ENCODE peak calls at places on chromosomes 2 and 18, in ten cellular contexts. A is T follicular helper cell; J is NCI-H748 treated with DMSO at 0.1 percent for 48 hours; D is left lobe of liver; I is stimulated activated CD4-positive, alpha-beta T cell treated with anti-CD3 and anti-CD28 coated beads, Interleukin-1b, Interleukin-23, amount 100 ng/mL, for 1 hour; S is ELR; F is activated naive CD4-positive, alpha-beta T cell treated with Interleukin-2 at 50 U/mL for 16 hours; Q is epithelial cell of esophagus; W is HEK293T; U is stimulated activated naive B cell treated with anti-CD40 and anti-IgM and Interleukin-4, amounts not matched to agents 10 μg/mL and 1 μg/mL and 100 μg/mL, for 72 hours. M is an unnamed sample.

GRCh38 chr2:221818569-221818968 is 246.5 kb upstream of the EPHA4 start:
- DNase-seq in A (no peak), J (peak; percentile 72), D (no peak), I (no peak), S (no peak), F (no peak), Q (peak; percentile 23), W (no peak), U (no peak), M (no peak)

GRCh38 chr2:1784087-1784486 is 39.8 kb upstream of the PXDN start:
- DNase-seq in A (no peak), J (no peak), D (no peak), I (no peak), S (no peak), F (no peak), Q (no peak), W (no peak), U (no peak), M (no peak)

GRCh38 chr2:218387369-218388194 is 5.5 kb downstream of the SLC11A1 start:
- DNase-seq in A (no peak), J (peak; percentile 80), D (no peak), I (no peak), S (peak; percentile 43), F (no peak), Q (peak; percentile 84), W (peak; percentile 70), U (no peak), M (peak; percentile 81)

GRCh38 chr18:59150236-59150635 is 10.6 kb downstream of the SEC11C start:
- DNase-seq in A (no peak), J (no peak), D (no peak), I (no peak), S (peak; percentile 2), F (no peak), Q (no peak), W (no peak), U (no peak), M (no peak)

GRCh38 chr18:57748770-57749603 is 54.1 kb downstream of the ATP8B1 start:
- DNase-seq in A (no peak), J (peak; percentile 87), D (no peak), I (no peak), S (peak; percentile 64), F (no peak), Q (peak; percentile 82), W (no peak), U (peak; percentile 11), M (peak; percentile 77)

GRCh38 chr2:161207941-161208340 is 47.7 kb downstream of the TANK start:
- DNase-seq in A (no peak), J (no peak), D (no peak), I (no peak), S (no peak), F (no peak), Q (no peak), W (no peak), U (no peak), M (no peak)

GRCh38 chr2:242054406-242054805 is 184.9 kb downstream of the RTP5 start:
- DNase-seq in A (no peak), J (no peak), D (peak; percentile 33), I (no peak), S (no peak), F (no peak), Q (no peak), W (no peak), U (no peak), M (no peak)

GRCh38 chr2:73979021-73979420 is 5.7 kb upstream of the TET3 start:
- DNase-seq in A (peak; percentile 64), J (no peak), D (no peak), I (peak; percentile 41), S (no peak), F (peak; percentile 65), Q (no peak), W (no peak), U (peak; percentile 22), M (no peak)

GRCh38 chr2:167310442-167310841 is 422.2 kb downstream of the XIRP2 start:
- DNase-seq in A (no peak), J (no peak), D (no peak), I (no peak), S (no peak), F (no peak), Q (no peak), W (no peak), U (no peak), M (no peak)

GRCh38 chr2:150357770-150358467 is 129.5 kb downstream of the RND3 start:
- DNase-seq in A (no peak), J (no peak), D (no peak), I (no peak), S (no peak), F (no peak), Q (peak; percentile 88), W (no peak), U (no peak), M (no peak)

GRCh38 chr2:30756051-30756719 is 51.1 kb downstream of the CAPN13 start:
- DNase-seq in A (no peak), J (no peak), D (no peak), I (no peak), S (peak; percentile 35), F (no peak), Q (peak; percentile 48), W (no peak), U (no peak), M (no peak)

GRCh38 chr2:108492364-108492763 is 41.9 kb upstream of the LIMS1 start:
- DNase-seq in A (no peak), J (no peak), D (no peak), I (no peak), S (peak; percentile 93), F (no peak), Q (peak; percentile 95), W (no peak), U (no peak), M (no peak)